ENCODE peak calls at places on chromosomes 12 and 14, in four cellular contexts. N is GM12878, T is NT2/D1, Q is HepG2. C is an unnamed sample.

GRCh38 chr12:76587428-76588178 is 28.0 kb upstream of the OSBPL8 start:
- DNase-seq in N (no peak), T (no peak), Q (no peak), C (no peak)

GRCh38 chr14:88069677-88070076 is 64.7 kb downstream of the GPR65 start:
- DNase-seq in N (no peak), T (no peak), Q (no peak), C (no peak)

GRCh38 chr12:108304633-108305032 is 34.5 kb downstream of the CMKLR1 start:
- DNase-seq in N (no peak), T (no peak), Q (no peak), C (no peak)

GRCh38 chr12:28536088-28536487 is 345.8 kb downstream of the CCDC91 start:
- DNase-seq in N (no peak), T (no peak), Q (no peak), C (no peak)

GRCh38 chr14:68365228-68365627 is 427.6 kb downstream of the ZFP36L1 start:
- DNase-seq in N (no peak), T (no peak), Q (no peak), C (no peak)

GRCh38 chr12:32583535-32583934 is 95.6 kb upstream of the DNM1L start:
- DNase-seq in N (no peak), T (no peak), Q (no peak), C (no peak)

GRCh38 chr14:100072783-100073346 is 7.6 kb downstream of the EVL start:
- DNase-seq in N (no peak), T (no peak), Q (no peak), C (peak)

GRCh38 chr12:65170245-65170881 is 980 bp downstream of the LEMD3 start:
- DNase-seq in N (no peak), T (peak), Q (peak), C (peak)

GRCh38 chr14:96100171-96101064 is 61.3 kb downstream of the C14orf132 start:
- DNase-seq in N (peak), T (peak), Q (peak), C (peak)

GRCh38 chr12:93502802-93503623 is 35.7 kb downstream of the MRPL42 start:
- DNase-seq in N (no peak), T (peak), Q (peak), C (peak)

GRCh38 chr12:11987906-11988305 is 82.8 kb upstream of the BCL2L14 start:
- DNase-seq in N (no peak), T (no peak), Q (no peak), C (no peak)

GRCh38 chr14:71856199-71856919 is 75.9 kb upstream of the RGS6 start:
- DNase-seq in N (peak), T (no peak), Q (no peak), C (no peak)

GRCh38 chr12:79206871-79207270 is 342.3 kb downstream of the SYT1 start:
- DNase-seq in N (no peak), T (no peak), Q (no peak), C (no peak)

GRCh38 chr12:49624919-49625577 is 1.7 kb downstream of the PRPF40B start:
- DNase-seq in N (no peak), T (no peak), Q (no peak), C (no peak)

GRCh38 chr14:96881713-96882112 is 84.5 kb downstream of the VRK1 start:
- DNase-seq in N (no peak), T (no peak), Q (no peak), C (no peak)

GRCh38 chr14:68691031-68691864 is 101.6 kb downstream of the ZFP36L1 start:
- DNase-seq in N (no peak), T (peak), Q (no peak), C (peak)

GRCh38 chr12:77696183-77696582 is 134.5 kb upstream of the NAV3 start:
- DNase-seq in N (no peak), T (no peak), Q (no peak), C (no peak)

GRCh38 chr12:86331012-86331411 is 74.8 kb upstream of the MGAT4C start:
- DNase-seq in N (no peak), T (no peak), Q (no peak), C (no peak)

GRCh38 chr12:92064420-92064819 is 81.2 kb downstream of the BTG1 start:
- DNase-seq in N (no peak), T (no peak), Q (peak), C (no peak)

GRCh38 chr14:24390696-24391468 is 7.9 kb upstream of the NYNRIN start:
- DNase-seq in N (no peak), T (no peak), Q (no peak), C (no peak)

GRCh38 chr14:23358042-23358441 is 5.4 kb upstream of the SLC22A17 start:
- DNase-seq in N (no peak), T (no peak), Q (no peak), C (no peak)

GRCh38 chr14:55794655-55795583 is 214.9 kb downstream of the KTN1 start:
- DNase-seq in N (no peak), T (no peak), Q (no peak), C (no peak)

GRCh38 chr12:89928467-89928866 is 219.8 kb upstream of the ATP2B1 start:
- DNase-seq in N (no peak), T (no peak), Q (no peak), C (no peak)

GRCh38 chr12:54126696-54127537 is 61.9 kb downstream of the SMUG1 start:
- DNase-seq in N (no peak), T (no peak), Q (no peak), C (peak)

GRCh38 chr12:132248439-132249157 is 80.8 kb downstream of the GALNT9 start:
- DNase-seq in N (no peak), T (no peak), Q (no peak), C (no peak)

GRCh38 chr12:33759279-33759678 is 263.0 kb upstream of the ALG10 start:
- DNase-seq in N (no peak), T (no peak), Q (no peak), C (no peak)
- TF ChIP-seq ZNF274 in N (no peak), T (no peak), Q (no peak), C (no peak)

GRCh38 chr14:30291216-30291615 is 267.7 kb upstream of the G2E3 start:
- DNase-seq in N (no peak), T (no peak), Q (no peak), C (no peak)
- TF ChIP-seq SUZ12 in N (no peak), T (no peak), Q (no peak), C (no peak)

GRCh38 chr12:110932048-110932447 is 11.7 kb upstream of the MYL2 start:
- DNase-seq in N (no peak), T (no peak), Q (no peak), C (no peak)
- TF ChIP-seq ZNF274 in N (no peak), T (no peak), Q (no peak), C (no peak)

GRCh38 chr12:82666830-82667229 is 19.9 kb upstream of the TMTC2 start:
- DNase-seq in N (no peak), T (no peak), Q (no peak), C (no peak)
- TF ChIP-seq SUZ12 in N (no peak), T (no peak), Q (no peak), C (no peak)

DNA sequence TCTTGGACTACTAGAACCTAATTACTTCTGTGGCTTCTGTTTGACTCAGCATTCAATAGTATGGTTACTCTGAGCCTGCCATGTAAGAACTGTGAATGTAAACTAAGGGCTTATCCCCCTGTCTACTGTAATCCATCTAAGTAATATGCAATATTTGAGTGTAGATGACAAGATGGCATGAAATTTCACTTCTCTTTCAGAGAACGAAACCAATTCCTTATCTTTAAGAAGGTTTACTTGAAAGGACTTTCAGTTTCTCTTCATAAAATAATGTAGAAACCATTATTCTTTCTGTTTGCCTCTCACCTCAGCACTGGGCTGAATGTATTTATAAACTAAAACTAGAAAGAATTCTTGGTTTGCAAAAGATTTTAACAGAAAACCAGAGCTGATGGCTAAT is 60.4 kb upstream of the ARID2 start:
- DNase-seq in N (peak), T (no peak), Q (no peak), C (no peak)
- TF ChIP-seq ZNF274 in N (no peak), T (no peak), Q (no peak), C (no peak)

GRCh38 chr14:52882824-52883223 is 68.0 kb downstream of the FERMT2 start:
- DNase-seq in N (no peak), T (no peak), Q (no peak), C (no peak)

GRCh38 chr14:52888159-52888558 is 62.7 kb downstream of the FERMT2 start:
- DNase-seq in N (no peak), T (no peak), Q (no peak), C (no peak)

GRCh38 chr14:52883658-52884057 is 67.2 kb downstream of the FERMT2 start:
- DNase-seq in N (no peak), T (no peak), Q (no peak), C (no peak)

GRCh38 chr14:52888839-52889838 is 61.7 kb downstream of the FERMT2 start:
- DNase-seq in N (no peak), T (no peak), Q (no peak), C (no peak)

GRCh38 chr14:52885230-52885629 is 65.6 kb downstream of the FERMT2 start:
- DNase-seq in N (no peak), T (no peak), Q (no peak), C (no peak)
- TF ChIP-seq SUZ12 in N (no peak), T (no peak), Q (no peak), C (no peak)

C was measured in H1.